ENCODE peak calls at places on chromosomes 16 and 17, in nine cellular contexts. Z is GM23338, A is hepatocyte, R is GM23248, H is HCT116, I is PC-3, N is neural progenitor cell, M is SK-N-SH, V is MM.1S. X is an unnamed sample.

GRCh38 chr17:7704601-7705268 is at the start of gene EFNB3:
- DNase-seq in I (peak), N (peak), M (peak), A (peak), H (no peak), Z (peak), R (peak), V (no peak), X (no peak)

GRCh38 chr16:27726621-27727275 is 176.8 kb downstream of the KATNIP start:
- DNase-seq in I (peak), R (peak), M (no peak), A (no peak), H (no peak), Z (no peak), V (no peak), N (no peak), X (no peak)

GRCh38 chr17:42347198-42347597 is 41.0 kb downstream of the STAT3 start:
- DNase-seq in H (peak), M (peak), V (no peak), N (no peak), A (no peak), R (peak), I (no peak), Z (no peak), X (no peak)

GRCh38 chr16:57689772-57690558 is 4.6 kb upstream of the DRC7 start:
- DNase-seq in I (no peak), H (no peak), N (no peak), R (no peak), A (no peak), V (no peak), Z (peak), M (no peak), X (peak)

GRCh38 chr17:50361561-50362480 is 11.2 kb downstream of the MRPL27 start:
- DNase-seq in R (peak), A (peak), V (peak), Z (peak), M (peak), N (peak), H (peak), I (peak), X (peak)

GRCh38 chr16:24525970-24526559 is 13.3 kb upstream of the RBBP6 start:
- DNase-seq in Z (no peak), A (peak), I (peak), N (no peak), H (no peak), V (no peak), R (peak), M (no peak), X (no peak)

GRCh38 chr17:72419866-72420774 is 299.3 kb downstream of the SOX9 start:
- DNase-seq in M (no peak), A (peak), R (peak), H (no peak), N (no peak), Z (no peak), V (no peak), I (peak), X (peak)

GRCh38 chr16:79612207-79612606 is 11.7 kb upstream of the MAF start:
- DNase-seq in Z (no peak), R (no peak), M (no peak), I (no peak), A (peak), V (no peak), H (no peak), N (no peak), X (no peak)

GRCh38 chr16:67161595-67162058 is 1.9 kb downstream of the FBXL8 start:
- DNase-seq in M (no peak), Z (no peak), H (no peak), N (no peak), A (no peak), I (peak), R (no peak), V (no peak), X (no peak)

GRCh38 chr17:16986391-16986790 is 14.5 kb upstream of the TNFRSF13B start:
- DNase-seq in N (no peak), Z (no peak), V (no peak), A (peak), H (no peak), R (peak), I (peak), M (no peak), X (no peak)

GRCh38 chr16:50457979-50458461 is 89.2 kb upstream of the BRD7 start:
- DNase-seq in Z (peak), A (no peak), N (no peak), H (no peak), R (no peak), V (no peak), I (no peak), M (no peak), X (no peak)

GRCh38 chr17:979539-980405 is at the start of gene NXN:
- DNase-seq in M (peak), A (peak), N (peak), I (peak), H (no peak), Z (peak), V (peak), R (peak), X (peak)

GRCh38 chr17:42577140-42577531 is 393 bp downstream of the PSMC3IP start:
- DNase-seq in V (peak), R (no peak), Z (peak), H (no peak), N (no peak), A (no peak), M (no peak), I (peak), X (peak)

GRCh38 chr17:3529817-3530741 is 27.5 kb downstream of the TRPV3 start:
- DNase-seq in H (no peak), I (no peak), Z (peak), V (no peak), A (peak), M (no peak), N (peak), R (peak), X (no peak)

GRCh38 chr17:3532106-3532858 is 25.3 kb downstream of the TRPV3 start:
- DNase-seq in H (no peak), R (no peak), I (no peak), M (no peak), Z (no peak), A (no peak), V (no peak), N (no peak), X (no peak)

GRCh38 chr17:3532859-3533142 is 24.8 kb downstream of the TRPV3 start:
- DNase-seq in R (no peak), M (no peak), V (no peak), I (no peak), Z (no peak), A (peak), N (no peak), H (no peak), X (no peak)

GRCh38 chr17:3533752-3534151 is 23.9 kb downstream of the TRPV3 start:
- DNase-seq in I (no peak), Z (no peak), A (no peak), H (no peak), R (no peak), M (no peak), V (no peak), N (no peak), X (no peak)

DNA sequence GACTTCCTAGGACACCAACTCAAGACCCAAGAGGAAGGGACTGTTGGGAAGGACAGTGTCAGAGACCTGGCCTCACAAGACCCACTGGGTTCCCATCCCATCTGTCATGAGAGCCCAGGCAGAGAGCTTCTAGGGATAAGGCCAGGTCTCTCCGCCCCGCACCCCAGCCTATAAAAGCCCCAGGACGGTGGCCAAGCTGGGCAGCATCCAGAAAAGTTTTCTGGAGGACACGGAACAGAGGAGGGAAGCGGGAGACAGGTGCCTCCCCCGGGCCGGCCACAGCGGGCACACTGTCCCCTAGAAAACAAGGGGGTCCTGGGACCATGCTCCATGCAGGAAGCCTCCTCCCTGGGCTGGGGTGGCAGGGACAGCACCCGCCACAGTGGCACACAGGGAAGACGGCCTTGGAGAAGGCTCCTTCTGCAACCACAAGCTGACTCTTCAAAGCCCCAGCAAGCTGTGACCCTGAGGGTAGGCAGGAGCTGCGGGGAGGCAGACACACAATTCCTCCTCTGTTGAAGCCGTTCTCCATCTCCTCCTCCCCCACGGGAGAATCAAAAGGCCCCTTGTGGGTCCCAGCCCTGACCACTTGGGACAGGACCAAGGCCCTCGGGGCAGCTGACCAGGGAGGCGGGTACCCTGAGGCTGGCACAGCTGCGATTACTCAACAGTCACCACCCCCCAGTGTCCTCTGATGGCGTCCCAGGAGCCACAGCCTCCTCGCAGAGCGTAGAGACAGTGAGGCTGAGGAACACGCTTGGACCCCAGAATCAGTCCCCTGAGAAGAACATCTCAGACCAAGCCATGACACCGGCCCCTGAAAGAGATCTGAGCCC is 26.1 kb downstream of the TRPV3 start:
- DNase-seq in V (no peak), R (no peak), I (no peak), Z (no peak), H (no peak), A (peak), N (no peak), M (no peak), X (no peak)
- TF ChIP-seq EZH2phosphoT487 in V (no peak), R (no peak), I (no peak), Z (no peak), H (no peak), A (no peak), N (no peak), M (no peak), X (no peak)

GRCh38 chr17:18217412-18218015 is 7.9 kb upstream of the LLGL1 start:
- DNase-seq in H (peak), I (peak), Z (peak), R (peak), V (peak), A (peak), M (peak), N (peak), X (peak)
- TF ChIP-seq EZH2phosphoT487 in H (no peak), I (no peak), Z (no peak), R (no peak), V (no peak), A (no peak), M (no peak), N (no peak), X (no peak)

DNA sequence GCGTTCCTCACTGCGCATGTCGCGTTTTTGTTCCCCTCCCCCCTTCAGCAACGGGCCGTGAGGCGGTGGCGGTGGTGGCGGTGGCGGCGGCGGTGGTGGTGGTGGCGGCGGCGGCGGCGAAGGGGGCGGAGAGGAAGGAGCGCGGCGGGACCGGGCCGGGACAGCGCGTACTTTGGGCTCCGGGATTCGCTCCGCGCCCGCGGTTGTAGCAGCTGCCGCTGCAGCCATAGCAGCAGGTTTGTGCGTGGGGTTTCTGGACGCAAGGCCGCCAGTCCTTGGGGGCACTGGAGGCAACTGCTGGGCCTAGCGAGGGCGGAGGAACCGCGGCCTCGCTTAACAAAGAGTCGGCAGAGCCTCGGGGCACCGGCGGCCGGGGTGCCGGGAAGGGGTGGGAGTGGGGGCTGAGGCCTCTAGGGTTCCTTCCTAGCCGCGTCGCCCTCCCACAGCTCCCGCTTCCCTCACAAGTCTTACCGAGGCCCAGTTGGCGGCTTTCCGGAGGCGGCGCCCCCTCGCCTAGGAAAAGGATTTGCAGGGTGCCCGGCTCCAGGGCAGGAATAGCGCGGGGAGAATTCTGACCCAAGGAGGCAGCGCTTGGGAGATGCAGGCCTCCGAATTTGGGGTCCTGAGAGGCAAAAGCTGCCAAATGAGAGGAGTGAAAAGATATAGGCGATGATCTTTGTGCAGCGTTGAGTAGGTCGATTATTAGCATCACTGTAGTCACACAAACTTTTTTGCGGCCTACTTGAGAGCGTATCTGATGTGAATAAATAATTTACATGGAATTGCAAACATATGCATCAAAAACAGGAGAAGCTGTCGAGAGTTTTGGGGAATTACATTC is at the start of gene DDX42:
- DNase-seq in N (peak), Z (peak), R (peak), V (no peak), M (peak), H (no peak), A (peak), I (peak), X (peak)
- TF ChIP-seq EZH2phosphoT487 in N (no peak), Z (no peak), R (no peak), V (no peak), M (no peak), H (no peak), A (no peak), I (no peak), X (no peak)

DNA sequence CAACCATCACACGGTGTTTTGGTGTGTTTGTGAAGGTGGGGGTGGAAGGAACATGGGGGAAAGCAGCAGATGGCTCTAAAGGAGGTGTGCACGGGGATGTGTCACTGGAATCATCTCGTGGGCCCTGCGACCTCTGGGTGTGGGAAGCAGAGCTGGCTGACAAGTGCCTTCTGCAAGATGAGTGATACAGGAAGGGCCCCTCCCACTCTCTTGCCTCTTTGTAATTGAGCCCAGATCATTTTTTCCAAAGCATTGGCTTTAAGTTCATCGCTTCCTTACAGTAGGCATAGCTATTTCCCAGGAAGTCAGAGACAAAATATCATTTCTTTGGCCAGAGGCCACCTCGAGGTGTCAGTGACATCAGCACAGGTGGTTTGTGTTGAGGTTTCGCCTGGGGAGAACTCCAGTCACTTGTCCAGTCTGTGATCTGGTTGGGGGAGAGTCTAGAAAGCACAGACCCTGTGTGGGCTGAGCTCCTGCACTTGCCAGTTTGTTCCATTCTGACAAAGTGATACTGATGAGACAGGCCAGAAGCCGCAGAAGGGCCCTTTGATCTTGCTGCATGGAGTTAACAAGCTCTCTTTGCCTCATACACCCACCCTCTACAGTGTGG is 20.6 kb upstream of the SNTB2 start:
- DNase-seq in H (no peak), I (peak), V (no peak), A (no peak), M (no peak), R (peak), N (no peak), Z (no peak), X (no peak)
- TF ChIP-seq EZH2phosphoT487 in H (no peak), I (no peak), V (no peak), A (no peak), M (no peak), R (no peak), N (no peak), Z (no peak), X (no peak)

DNA sequence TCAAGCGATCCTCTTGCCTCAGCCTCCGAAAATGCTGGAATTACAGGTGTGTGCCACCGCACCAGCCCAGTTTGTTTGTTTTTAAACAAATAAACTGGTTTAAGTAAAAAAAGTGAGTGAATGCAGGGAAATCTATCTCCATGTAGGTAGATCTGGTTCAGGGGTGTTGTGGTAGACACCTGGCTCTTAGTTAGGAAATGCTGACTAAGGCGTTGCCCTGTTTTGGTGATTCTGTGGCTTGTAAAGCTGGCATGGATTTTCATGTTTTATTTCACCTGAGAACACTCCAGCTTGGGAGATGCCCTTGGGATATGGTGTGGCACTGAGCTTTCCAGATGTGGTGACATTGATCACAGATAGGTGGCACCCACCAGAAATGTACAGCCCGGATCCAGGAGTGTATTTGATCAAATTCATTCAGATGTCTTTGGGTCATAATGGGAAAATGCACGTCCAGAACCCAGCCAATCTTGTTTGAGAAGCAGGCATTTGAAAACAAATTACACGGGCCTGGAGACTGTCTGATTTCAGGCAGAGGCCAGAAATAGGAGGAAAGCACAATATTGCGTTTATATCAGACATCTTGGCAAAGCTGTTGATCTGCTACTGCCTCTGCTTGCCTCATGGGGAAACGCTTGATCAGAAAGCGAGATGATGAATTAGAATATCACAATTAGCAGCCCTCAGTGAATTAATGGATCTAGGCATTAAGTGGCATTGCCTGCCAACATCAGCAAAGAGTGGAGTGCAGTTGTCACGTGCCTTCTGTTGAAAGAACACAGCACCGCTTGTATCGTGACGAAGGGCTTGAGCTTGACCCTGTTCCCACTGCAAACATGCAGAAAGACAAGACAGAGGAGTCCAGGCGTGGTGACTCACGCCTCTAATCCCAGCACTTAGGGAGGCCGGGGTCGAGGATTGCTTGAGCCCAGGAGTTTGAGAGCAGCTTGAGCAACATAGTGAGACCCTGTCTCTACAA is 7.3 kb upstream of the IL34 start:
- DNase-seq in H (no peak), A (peak), V (peak), R (peak), Z (no peak), M (peak), N (no peak), I (no peak), X (no peak)
- TF ChIP-seq EZH2phosphoT487 in H (no peak), A (no peak), V (no peak), R (no peak), Z (no peak), M (no peak), N (no peak), I (no peak), X (no peak)

DNA sequence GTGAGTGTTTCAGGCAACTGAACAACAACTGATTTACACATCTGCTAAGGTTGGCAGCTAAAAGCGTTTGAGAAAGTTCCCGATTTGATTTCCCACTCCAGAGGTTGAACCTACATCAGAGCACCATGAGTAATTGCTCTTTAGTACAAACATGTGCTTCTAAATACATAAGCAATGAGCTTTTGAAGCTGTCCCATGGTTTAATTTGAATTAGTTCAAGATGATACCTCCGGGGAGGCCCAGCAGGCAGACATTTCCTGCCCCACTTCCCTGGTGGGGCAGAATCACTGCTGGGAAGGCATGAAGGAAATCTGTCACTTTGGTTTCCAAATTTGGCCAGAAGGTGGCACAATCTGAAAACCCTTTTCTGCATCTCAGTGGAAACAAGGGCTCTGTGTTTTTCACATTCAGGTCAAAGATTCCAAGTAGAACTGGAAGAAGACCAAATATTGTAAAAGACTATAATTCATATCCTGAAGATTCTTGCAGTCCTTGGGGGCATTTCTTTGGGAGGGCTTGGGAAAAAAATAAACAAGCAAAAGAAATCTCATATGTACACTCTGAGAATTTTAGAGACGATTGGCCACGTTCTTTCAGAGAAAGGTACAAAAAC is 176.2 kb upstream of the FAM20A start:
- DNase-seq in V (peak), Z (peak), I (peak), N (peak), R (peak), A (peak), H (peak), M (peak), X (peak)
- TF ChIP-seq EZH2phosphoT487 in V (no peak), Z (no peak), I (no peak), N (no peak), R (no peak), A (no peak), H (no peak), M (no peak), X (no peak)